ENCODE peak calls at places on chromosomes 5 and 9, in six cellular contexts. T is HEK293T, N is A549, B is K562, P is HepG2, E is GM12878. F is an unnamed sample.

GRCh38 chr5:110536120-110537115 is 190.1 kb downstream of the TMEM232 start:
- DNase-seq in N (no peak), E (no peak), P (no peak), B (no peak), T (no peak), F (no peak)

GRCh38 chr5:20678814-20679298 is 690.9 kb upstream of the CDH18 start:
- DNase-seq in T (no peak), P (no peak), E (no peak), B (no peak), N (peak; percentile 88), F (peak; percentile 86)

GRCh38 chr5:162209005-162209605 is 141.5 kb downstream of the GABRG2 start:
- DNase-seq in N (peak; percentile 37), P (peak; percentile 25), E (peak; percentile 24), B (no peak), T (peak; percentile 42), F (no peak)

GRCh38 chr9:124835026-124835501 is 18.2 kb upstream of the WDR38 start:
- DNase-seq in E (no peak), T (peak; percentile 38), P (peak; percentile 36), B (peak; percentile 14), N (peak; percentile 46), F (peak; percentile 79)

GRCh38 chr9:14899042-14899814 is 11.0 kb downstream of the FREM1 start:
- DNase-seq in E (no peak), N (no peak), B (no peak), T (no peak), P (no peak), F (no peak)

GRCh38 chr5:145471026-145471425 is 364.1 kb downstream of the PRELID2 start:
- DNase-seq in B (no peak), E (no peak), T (no peak), P (no peak), N (no peak), F (no peak)

GRCh38 chr5:133947431-133947841 is 21.0 kb downstream of the C5orf15 start:
- DNase-seq in T (no peak), N (no peak), E (no peak), P (no peak), B (no peak), F (peak; percentile 73)

GRCh38 chr5:82620957-82621600 is 342.9 kb upstream of the RPS23 start:
- DNase-seq in T (no peak), B (no peak), N (no peak), E (no peak), P (no peak), F (no peak)

GRCh38 chr5:53249529-53249928 is 140.0 kb upstream of the MOCS2 start:
- DNase-seq in P (no peak), B (no peak), T (no peak), N (peak; percentile 70), E (no peak), F (peak; percentile 98)

GRCh38 chr9:33024126-33024965 is 727 bp upstream of the DNAJA1 start:
- DNase-seq in B (no peak), T (no peak), P (peak; percentile 16), N (peak; percentile 35), E (no peak), F (peak; percentile 22)

GRCh38 chr9:115369322-115369957 is 251.5 kb upstream of the TNC start:
- DNase-seq in E (no peak), P (no peak), T (no peak), N (peak; percentile 44), B (no peak), F (peak; percentile 91)

GRCh38 chr9:122346478-122347347 is 24.1 kb upstream of the PTGS1 start:
- DNase-seq in P (peak; percentile 7), E (no peak), B (no peak), N (no peak), T (no peak), F (no peak)

GRCh38 chr5:163489055-163489744 is 16.2 kb upstream of the MAT2B start:
- DNase-seq in B (no peak), E (no peak), P (peak; percentile 18), T (no peak), N (peak; percentile 48), F (peak; percentile 21)

GRCh38 chr5:66494437-66494836 is 101.8 kb upstream of the MAST4 start:
- DNase-seq in E (no peak), P (no peak), B (peak; percentile 21), N (no peak), T (peak; percentile 14), F (no peak)

GRCh38 chr9:95515272-95516113 is 1.3 kb downstream of the PTCH1 start:
- DNase-seq in P (no peak), B (peak; percentile 47), E (no peak), N (no peak), T (peak; percentile 53), F (no peak)

GRCh38 chr9:20732118-20732517 is 48.1 kb downstream of the FOCAD start:
- DNase-seq in E (no peak), T (no peak), N (peak; percentile 89), B (no peak), P (no peak), F (peak; percentile 51)

GRCh38 chr5:76964018-76964417 is 11.2 kb downstream of the CRHBP start:
- DNase-seq in B (no peak), E (no peak), T (no peak), P (no peak), N (peak; percentile 9), F (no peak)

GRCh38 chr5:151092750-151093149 is 11.9 kb upstream of the TNIP1 start:
- DNase-seq in P (no peak), T (no peak), N (no peak), E (no peak), B (no peak), F (peak; percentile 86)

GRCh38 chr9:96217358-96217755 is 84.6 kb downstream of the HSD17B3 start:
- DNase-seq in T (peak; percentile 18), E (no peak), B (no peak), P (no peak), N (no peak), F (no peak)

GRCh38 chr9:4301971-4302427 is 2.1 kb upstream of the GLIS3 start:
- DNase-seq in T (no peak), E (no peak), P (no peak), B (no peak), N (peak; percentile 57), F (peak; percentile 96)

GRCh38 chr5:107372723-107373487 is 297.8 kb downstream of the EFNA5 start:
- DNase-seq in E (no peak), T (no peak), B (no peak), N (no peak), P (no peak), F (peak; percentile 12)

GRCh38 chr5:11050596-11051304 is 289.7 kb upstream of the DAP start:
- DNase-seq in E (no peak), P (no peak), N (no peak), T (no peak), B (no peak), F (peak; percentile 2)

GRCh38 chr5:144189800-144190429 is 19.2 kb downstream of the KCTD16 start:
- DNase-seq in N (peak; percentile 91), B (no peak), E (peak; percentile 76), P (no peak), T (peak; percentile 15), F (peak; percentile 93)

GRCh38 chr5:131854134-131854533 is 57.3 kb upstream of the FNIP1 start:
- DNase-seq in B (no peak), E (peak; percentile 8), P (no peak), N (no peak), T (no peak), F (peak; percentile 10)

DNA sequence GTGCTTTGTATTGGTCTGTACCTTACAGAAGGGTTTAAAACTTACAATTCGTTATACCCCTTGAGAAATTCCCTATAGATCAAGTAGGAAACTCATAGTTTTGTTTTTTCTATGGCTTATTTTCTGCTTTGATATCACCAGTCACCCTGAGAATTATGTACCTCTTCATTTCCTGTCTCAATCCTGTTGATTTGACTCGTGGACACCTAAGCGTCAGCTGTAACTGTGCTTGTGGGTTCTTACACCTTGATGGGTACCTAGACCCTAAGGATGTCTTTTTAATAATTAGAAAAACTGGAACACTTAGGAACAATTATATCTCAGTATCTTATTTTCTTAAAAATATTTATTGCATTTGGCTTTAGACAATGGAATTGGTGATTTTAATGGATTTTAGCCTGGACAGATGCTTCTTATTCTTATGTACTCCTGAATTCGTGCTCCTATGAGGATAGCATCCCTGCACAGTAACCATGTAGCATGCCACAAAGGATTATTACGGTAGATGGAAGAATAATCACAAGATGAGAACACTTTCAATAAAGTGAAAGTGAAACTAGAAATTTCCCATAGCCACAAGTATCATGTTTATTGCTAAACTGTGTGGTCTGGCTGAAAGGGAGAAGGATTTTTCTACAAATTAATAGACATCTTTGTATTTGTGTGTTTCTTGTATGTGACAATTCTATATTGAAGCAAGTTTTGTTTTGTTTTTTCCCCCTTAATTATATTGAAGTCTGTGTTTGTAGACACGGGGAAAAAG is 1920.3 kb upstream of the WWC1 start:
- DNase-seq in T (no peak), E (no peak), P (no peak), B (no peak), N (no peak), F (no peak)
- TF ChIP-seq BHLHE40 in T (no peak), E (no peak), P (no peak), B (no peak), N (no peak), F (no peak)

GRCh38 chr5:3344671-3345070 is 251.0 kb upstream of the IRX1 start:
- DNase-seq in B (no peak), N (no peak), E (no peak), T (no peak), P (no peak), F (no peak)
- TF ChIP-seq BHLHE40 in B (no peak), N (no peak), E (no peak), T (no peak), P (no peak), F (no peak)

DNA sequence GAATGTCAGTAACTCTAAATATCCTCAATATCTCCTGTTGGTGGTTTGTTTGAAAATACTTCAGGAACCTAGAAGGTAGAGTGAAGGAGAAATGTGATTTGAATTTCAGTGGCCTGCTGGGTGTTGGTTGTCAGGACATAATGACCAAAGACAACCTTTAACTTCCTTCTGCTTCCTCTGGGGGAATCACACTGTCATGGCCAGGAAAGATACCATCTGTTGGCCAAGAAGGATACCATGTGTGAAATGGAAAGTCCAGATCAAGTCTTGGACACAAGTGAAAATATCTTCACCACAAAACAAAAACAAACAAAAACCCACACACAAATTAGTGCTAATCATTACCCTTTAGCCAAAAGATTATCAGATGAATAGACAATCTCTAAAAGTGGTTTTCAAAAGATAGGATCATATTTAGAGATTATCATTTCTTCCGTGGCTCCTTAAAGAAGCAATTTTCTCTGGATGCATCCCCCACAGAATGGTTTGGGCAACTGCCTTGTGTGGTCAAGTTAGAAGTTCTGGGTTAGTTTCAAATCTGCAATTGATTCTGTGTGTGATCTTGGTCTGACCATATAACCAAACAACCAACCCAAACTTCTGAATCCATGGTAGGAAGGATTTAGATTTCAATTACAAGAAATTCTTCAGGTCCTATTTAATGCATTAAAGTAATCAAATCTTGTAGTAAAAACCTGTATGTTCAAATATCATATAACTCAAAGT is 1.6 kb downstream of the C1QTNF3 start:
- DNase-seq in T (no peak), B (no peak), N (no peak), E (no peak), P (no peak), F (no peak)
- TF ChIP-seq BHLHE40 in T (no peak), B (no peak), N (no peak), E (no peak), P (no peak), F (no peak)

DNA sequence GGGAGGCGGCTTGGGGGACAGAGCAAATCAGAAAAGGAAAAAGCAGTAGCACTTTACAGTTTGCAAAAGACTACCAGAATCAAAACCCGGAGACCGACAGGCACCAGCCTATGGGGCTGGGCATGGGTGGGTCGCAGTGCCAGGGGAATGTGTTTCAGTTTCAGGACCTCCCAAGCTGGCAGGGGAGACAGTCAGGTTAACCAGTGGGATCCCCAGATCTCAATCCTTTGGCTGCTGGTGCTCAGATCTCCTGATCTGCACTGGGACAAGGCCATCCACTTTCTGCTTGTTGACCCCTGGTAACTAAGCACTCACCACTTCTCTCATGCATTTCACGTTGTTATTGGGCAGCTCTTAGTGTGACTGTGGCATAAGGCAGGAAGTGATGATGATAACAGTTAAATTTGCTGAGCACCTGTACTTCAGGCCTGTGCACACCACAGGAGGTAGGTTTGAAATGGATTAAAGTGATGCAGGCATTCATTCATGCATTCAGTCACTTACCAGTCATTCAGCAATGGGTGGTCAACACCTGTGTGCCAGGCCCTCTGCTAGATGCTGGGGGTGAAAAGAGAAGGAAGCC is 42.2 kb upstream of the STXBP1 start:
- DNase-seq in T (no peak), P (no peak), E (no peak), N (peak; percentile 69), B (no peak), F (peak; percentile 44)
- TF ChIP-seq BHLHE40 in T (no peak), P (no peak), E (no peak), N (no peak), B (no peak), F (no peak)

F was measured in IMR-90.